ENCODE peak calls at places on chromosomes 3 and 15, in five cellular contexts. C, B, H, F and N are unnamed samples.

GRCh38 chr15:88003928-88004327 is 252.6 kb downstream of the NTRK3 start:
- DNase-seq in F (no peak), H (no peak), C (no peak), B (no peak), N (no peak)

GRCh38 chr3:9067352-9067975 is 104.2 kb upstream of the RAD18 start:
- DNase-seq in F (no peak), B (peak), H (peak), C (peak), N (peak)

GRCh38 chr3:59456852-59457485 is 407.1 kb upstream of the CFAP20DC start:
- DNase-seq in B (no peak), C (peak), H (no peak), F (no peak), N (peak)

GRCh38 chr3:178060406-178060805 is 475.8 kb upstream of the KCNMB2 start:
- DNase-seq in B (no peak), C (no peak), H (peak), F (no peak), N (no peak)

GRCh38 chr3:107201146-107201545 is 176.1 kb upstream of the CCDC54 start:
- DNase-seq in F (no peak), B (no peak), C (no peak), H (no peak), N (no peak)

GRCh38 chr3:160260587-160261270 is 35.5 kb downstream of the C3orf80 start:
- DNase-seq in C (no peak), B (no peak), F (no peak), H (peak), N (no peak)

GRCh38 chr15:73991260-73991659 is 835 bp downstream of the STOML1 start:
- DNase-seq in B (peak), F (no peak), C (no peak), H (peak), N (no peak)

GRCh38 chr15:69132935-69133861 is 27.2 kb upstream of the GLCE start:
- DNase-seq in H (no peak), C (no peak), B (no peak), F (no peak), N (no peak)

GRCh38 chr3:94159062-94159726 is 96.3 kb downstream of the NSUN3 start:
- DNase-seq in C (no peak), H (no peak), B (peak), F (no peak), N (no peak)

GRCh38 chr3:153215971-153216370 is 53.9 kb downstream of the RAP2B start:
- DNase-seq in F (no peak), C (no peak), B (no peak), H (peak), N (no peak)

GRCh38 chr3:114582929-114583328 is 289.1 kb downstream of the TIGIT start:
- DNase-seq in H (no peak), B (no peak), F (no peak), C (peak), N (peak)
- TF ChIP-seq CTCF in H (no peak), B (no peak), F (no peak), C (no peak), N (no peak)

GRCh38 chr3:11047500-11047899 is 55.0 kb downstream of the SLC6A1 start:
- DNase-seq in C (no peak), H (no peak), F (no peak), B (no peak), N (no peak)

GRCh38 chr3:11050666-11051323 is 58.2 kb downstream of the SLC6A1 start:
- DNase-seq in H (no peak), F (no peak), B (no peak), C (no peak), N (no peak)

DNA sequence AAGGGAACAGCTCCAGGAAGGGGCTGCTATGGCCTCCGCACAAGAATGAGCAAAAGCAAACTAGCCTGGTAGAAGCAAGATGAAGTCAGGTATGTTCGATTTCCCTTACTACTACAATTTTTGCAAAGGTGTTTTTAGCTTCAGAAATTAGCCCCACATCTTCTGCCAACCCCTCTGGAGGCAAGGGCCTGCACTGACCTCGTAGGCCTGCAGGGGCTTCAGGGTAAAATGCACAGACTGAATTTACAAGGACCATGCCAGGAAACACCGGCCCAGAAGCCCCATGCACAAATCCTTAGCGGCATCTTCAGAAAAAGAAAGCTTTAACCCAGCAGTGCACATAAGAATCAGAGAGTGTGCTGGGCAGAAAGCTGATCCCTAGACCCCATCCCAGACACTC is 53.0 kb downstream of the SLC6A1 start:
- DNase-seq in F (no peak), B (no peak), H (no peak), C (no peak), N (no peak)
- TF ChIP-seq CTCF in F (no peak), B (no peak), H (no peak), C (no peak), N (no peak)

DNA sequence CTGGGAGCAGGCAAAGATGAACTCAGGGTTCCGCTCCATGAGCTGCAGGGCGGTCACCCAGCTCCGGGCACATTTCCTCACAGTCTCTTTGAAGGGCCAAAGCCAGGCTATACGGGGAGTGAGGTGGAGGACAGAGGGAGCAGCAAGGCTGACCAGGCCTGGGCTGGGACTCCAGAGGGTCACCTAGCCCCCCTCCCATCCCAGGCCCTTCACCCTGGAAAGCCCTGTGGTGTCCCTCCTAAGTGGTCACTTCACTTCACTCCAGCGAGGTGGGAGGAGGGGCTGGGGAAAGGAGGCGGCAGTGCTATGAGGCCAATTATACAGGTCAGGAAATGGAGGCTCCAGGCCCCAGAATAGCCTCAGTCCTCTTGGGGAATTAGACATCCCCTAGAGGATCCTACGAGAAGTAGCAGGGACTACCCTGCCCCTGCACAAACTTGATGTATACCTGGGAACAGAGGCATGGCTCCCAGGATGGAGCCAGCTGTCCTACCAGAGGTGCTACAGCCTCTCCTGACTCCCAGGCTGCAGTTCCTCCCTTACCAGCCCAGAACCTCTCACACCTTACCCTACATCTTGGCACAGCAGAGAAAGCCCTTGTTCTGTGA is 5.7 kb downstream of the MAN2C1 start:
- DNase-seq in F (no peak), H (no peak), C (no peak), B (no peak), N (no peak)
- TF ChIP-seq CTCF in F (no peak), H (no peak), C (no peak), B (no peak), N (no peak)

GRCh38 chr15:39438795-39439577 is 141.9 kb upstream of the THBS1 start:
- DNase-seq in C (no peak), H (no peak), F (no peak), B (no peak), N (no peak)
- TF ChIP-seq CTCF in C (no peak), H (no peak), F (no peak), B (peak), N (no peak)

GRCh38 chr3:4314688-4315087 is 11.5 kb downstream of the SETMAR start:
- DNase-seq in H (no peak), F (no peak), C (no peak), B (no peak), N (no peak)
- TF ChIP-seq CTCF in H (peak), F (peak), C (peak), B (no peak), N (no peak)

GRCh38 chr3:31568649-31569048 is 35.9 kb downstream of the STT3B start:
- DNase-seq in C (no peak), F (no peak), B (no peak), H (no peak), N (no peak)

GRCh38 chr3:31565288-31565687 is 32.6 kb downstream of the STT3B start:
- DNase-seq in H (no peak), F (no peak), C (no peak), B (no peak), N (no peak)

GRCh38 chr3:31571325-31571724 is 38.6 kb downstream of the STT3B start:
- DNase-seq in H (no peak), F (no peak), B (no peak), C (no peak), N (no peak)

GRCh38 chr3:31562525-31562924 is 29.8 kb downstream of the STT3B start:
- DNase-seq in H (no peak), F (no peak), B (no peak), C (no peak), N (no peak)

DNA sequence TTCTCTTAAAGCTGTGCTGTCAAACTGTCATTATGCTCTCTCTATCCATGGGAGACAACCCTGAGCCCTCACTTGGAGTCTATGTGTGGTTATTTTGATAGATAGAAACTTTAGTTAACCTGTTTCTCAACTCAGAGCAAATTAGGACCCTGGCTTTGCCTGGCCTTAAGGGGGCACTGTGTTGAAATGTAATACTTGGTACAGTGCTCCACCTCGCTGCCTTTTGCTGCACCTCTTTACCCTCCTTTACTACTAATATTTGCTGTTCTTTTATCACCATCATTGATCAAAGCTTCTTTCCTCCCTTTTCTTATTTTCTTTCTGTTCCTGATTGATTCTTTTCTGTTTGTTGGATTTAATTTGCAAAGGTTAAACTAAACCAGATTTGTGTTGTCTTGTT is 34.3 kb downstream of the STT3B start:
- DNase-seq in F (no peak), B (no peak), C (no peak), H (no peak), N (no peak)
- TF ChIP-seq CTCF in F (peak), B (no peak), C (peak), H (peak), N (peak)

DNA sequence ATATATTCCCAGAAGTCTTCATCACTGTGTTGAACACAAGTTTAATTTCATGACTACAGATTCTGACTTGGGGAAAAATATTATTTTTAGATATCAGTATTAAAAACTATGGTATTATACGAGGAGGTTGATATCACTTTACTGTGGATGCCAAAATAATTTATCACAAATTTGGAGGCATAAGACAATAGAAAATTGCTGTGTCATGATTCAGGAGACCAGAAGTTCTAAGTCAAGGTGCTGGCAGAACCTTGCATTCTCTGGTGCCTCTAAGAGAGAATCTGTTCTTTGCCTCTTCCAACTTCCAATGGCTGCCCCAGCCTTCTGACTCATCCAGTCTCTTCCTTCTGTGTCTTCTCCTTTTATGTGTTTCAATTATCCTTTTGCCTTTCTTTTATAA is 325.0 kb upstream of the CNTN4 start:
- DNase-seq in B (no peak), F (no peak), H (no peak), C (no peak), N (no peak)
- TF ChIP-seq CTCF in B (no peak), F (no peak), H (no peak), C (no peak), N (no peak)